ENCODE peak calls at places on chromosomes 13 and 19, in seven cellular contexts. One of them, this sample, is unnamed.

GRCh38 chr13:39918837-39919236 is 263.4 kb downstream of the COG6 start:
- DNase-seq in head of caudate nucleus: no peak
- DNase-seq in activated naive CD8-positive, alpha-beta T cell treated with anti-CD3 and anti-CD28 coated beads, Interleukin-2, amount 50 U/mL, for 24 hours: no peak
- DNase-seq in nucleus accumbens: no peak
- DNase-seq in naive B cell: no peak
- DNase-seq in naive thymus-derived CD8-positive, alpha-beta T cell: no peak
- DNase-seq in activated gamma-delta T cell treated with Interleukin-2 at 50 U/mL for 16 hours: no peak
- DNase-seq in this sample: no peak

GRCh38 chr13:35219021-35219420 is 257.5 kb downstream of the MAB21L1 start:
- DNase-seq in activated gamma-delta T cell treated with Interleukin-2 at 50 U/mL for 16 hours: no peak
- DNase-seq in head of caudate nucleus: no peak
- DNase-seq in naive thymus-derived CD8-positive, alpha-beta T cell: no peak
- DNase-seq in activated naive CD8-positive, alpha-beta T cell treated with anti-CD3 and anti-CD28 coated beads, Interleukin-2, amount 50 U/mL, for 24 hours: no peak
- DNase-seq in nucleus accumbens: no peak
- DNase-seq in naive B cell: no peak
- DNase-seq in this sample: no peak

GRCh38 chr13:98326274-98326673 is 149.2 kb upstream of the RNF113B start:
- DNase-seq in activated gamma-delta T cell treated with Interleukin-2 at 50 U/mL for 16 hours: no peak
- DNase-seq in naive thymus-derived CD8-positive, alpha-beta T cell: no peak
- DNase-seq in head of caudate nucleus: no peak
- DNase-seq in nucleus accumbens: no peak
- DNase-seq in activated naive CD8-positive, alpha-beta T cell treated with anti-CD3 and anti-CD28 coated beads, Interleukin-2, amount 50 U/mL, for 24 hours: no peak
- DNase-seq in naive B cell: no peak
- DNase-seq in this sample: no peak

GRCh38 chr19:41447732-41448332 is 4.9 kb downstream of the ERICH4 start:
- DNase-seq in activated naive CD8-positive, alpha-beta T cell treated with anti-CD3 and anti-CD28 coated beads, Interleukin-2, amount 50 U/mL, for 24 hours: no peak
- DNase-seq in activated gamma-delta T cell treated with Interleukin-2 at 50 U/mL for 16 hours: no peak
- DNase-seq in naive B cell: no peak
- DNase-seq in naive thymus-derived CD8-positive, alpha-beta T cell: no peak
- DNase-seq in head of caudate nucleus: no peak
- DNase-seq in nucleus accumbens: no peak
- DNase-seq in this sample: no peak

GRCh38 chr19:6738726-6739389 is 622 bp upstream of the TRIP10 start:
- DNase-seq in activated gamma-delta T cell treated with Interleukin-2 at 50 U/mL for 16 hours: no peak
- DNase-seq in head of caudate nucleus: no peak
- DNase-seq in activated naive CD8-positive, alpha-beta T cell treated with anti-CD3 and anti-CD28 coated beads, Interleukin-2, amount 50 U/mL, for 24 hours: peak
- DNase-seq in naive B cell: no peak
- DNase-seq in naive thymus-derived CD8-positive, alpha-beta T cell: no peak
- DNase-seq in nucleus accumbens: no peak
- DNase-seq in this sample: no peak

GRCh38 chr13:106858910-106859309 is 291.0 kb upstream of the ARGLU1 start:
- DNase-seq in activated gamma-delta T cell treated with Interleukin-2 at 50 U/mL for 16 hours: no peak
- DNase-seq in activated naive CD8-positive, alpha-beta T cell treated with anti-CD3 and anti-CD28 coated beads, Interleukin-2, amount 50 U/mL, for 24 hours: no peak
- DNase-seq in naive thymus-derived CD8-positive, alpha-beta T cell: no peak
- DNase-seq in nucleus accumbens: no peak
- DNase-seq in head of caudate nucleus: no peak
- DNase-seq in naive B cell: no peak
- DNase-seq in this sample: no peak

GRCh38 chr19:33100894-33101644 is 20.1 kb downstream of the GPATCH1 start:
- DNase-seq in naive B cell: no peak
- DNase-seq in nucleus accumbens: no peak
- DNase-seq in activated gamma-delta T cell treated with Interleukin-2 at 50 U/mL for 16 hours: no peak
- DNase-seq in activated naive CD8-positive, alpha-beta T cell treated with anti-CD3 and anti-CD28 coated beads, Interleukin-2, amount 50 U/mL, for 24 hours: no peak
- DNase-seq in naive thymus-derived CD8-positive, alpha-beta T cell: no peak
- DNase-seq in head of caudate nucleus: no peak
- DNase-seq in this sample: no peak

GRCh38 chr13:102131246-102131645 is 270.6 kb downstream of the FGF14 start:
- DNase-seq in activated gamma-delta T cell treated with Interleukin-2 at 50 U/mL for 16 hours: no peak
- DNase-seq in nucleus accumbens: no peak
- DNase-seq in naive thymus-derived CD8-positive, alpha-beta T cell: no peak
- DNase-seq in head of caudate nucleus: no peak
- DNase-seq in activated naive CD8-positive, alpha-beta T cell treated with anti-CD3 and anti-CD28 coated beads, Interleukin-2, amount 50 U/mL, for 24 hours: no peak
- DNase-seq in naive B cell: no peak
- DNase-seq in this sample: no peak

GRCh38 chr19:38046254-38047047 is 139.4 kb downstream of the SIPA1L3 start:
- DNase-seq in activated gamma-delta T cell treated with Interleukin-2 at 50 U/mL for 16 hours: no peak
- DNase-seq in head of caudate nucleus: no peak
- DNase-seq in naive thymus-derived CD8-positive, alpha-beta T cell: no peak
- DNase-seq in activated naive CD8-positive, alpha-beta T cell treated with anti-CD3 and anti-CD28 coated beads, Interleukin-2, amount 50 U/mL, for 24 hours: peak
- DNase-seq in naive B cell: peak
- DNase-seq in nucleus accumbens: no peak
- DNase-seq in this sample: no peak

GRCh38 chr13:75505327-75505726 is 23.4 kb upstream of the TBC1D4 start:
- DNase-seq in naive thymus-derived CD8-positive, alpha-beta T cell: no peak
- DNase-seq in naive B cell: no peak
- DNase-seq in activated gamma-delta T cell treated with Interleukin-2 at 50 U/mL for 16 hours: no peak
- DNase-seq in activated naive CD8-positive, alpha-beta T cell treated with anti-CD3 and anti-CD28 coated beads, Interleukin-2, amount 50 U/mL, for 24 hours: no peak
- DNase-seq in head of caudate nucleus: no peak
- DNase-seq in nucleus accumbens: no peak
- DNase-seq in this sample: no peak

GRCh38 chr19:41864374-41864773 is 4.3 kb downstream of the RPS19 start:
- DNase-seq in activated naive CD8-positive, alpha-beta T cell treated with anti-CD3 and anti-CD28 coated beads, Interleukin-2, amount 50 U/mL, for 24 hours: no peak
- DNase-seq in head of caudate nucleus: no peak
- DNase-seq in nucleus accumbens: no peak
- DNase-seq in naive B cell: no peak
- DNase-seq in naive thymus-derived CD8-positive, alpha-beta T cell: no peak
- DNase-seq in activated gamma-delta T cell treated with Interleukin-2 at 50 U/mL for 16 hours: no peak
- DNase-seq in this sample: no peak

GRCh38 chr19:45172173-45172572 is 5.9 kb downstream of the TRAPPC6A start:
- DNase-seq in naive B cell: no peak
- DNase-seq in naive thymus-derived CD8-positive, alpha-beta T cell: no peak
- DNase-seq in activated gamma-delta T cell treated with Interleukin-2 at 50 U/mL for 16 hours: peak
- DNase-seq in activated naive CD8-positive, alpha-beta T cell treated with anti-CD3 and anti-CD28 coated beads, Interleukin-2, amount 50 U/mL, for 24 hours: no peak
- DNase-seq in head of caudate nucleus: no peak
- DNase-seq in nucleus accumbens: no peak
- DNase-seq in this sample: no peak

GRCh38 chr13:102651892-102652291 is 43.0 kb downstream of the METTL21C start:
- DNase-seq in naive B cell: no peak
- DNase-seq in activated naive CD8-positive, alpha-beta T cell treated with anti-CD3 and anti-CD28 coated beads, Interleukin-2, amount 50 U/mL, for 24 hours: no peak
- DNase-seq in head of caudate nucleus: no peak
- DNase-seq in activated gamma-delta T cell treated with Interleukin-2 at 50 U/mL for 16 hours: no peak
- DNase-seq in naive thymus-derived CD8-positive, alpha-beta T cell: no peak
- DNase-seq in nucleus accumbens: no peak
- DNase-seq in this sample: no peak

GRCh38 chr13:90302113-90302512 is 1045.4 kb upstream of the MIR17HG start:
- DNase-seq in nucleus accumbens: no peak
- DNase-seq in naive thymus-derived CD8-positive, alpha-beta T cell: no peak
- DNase-seq in head of caudate nucleus: no peak
- DNase-seq in activated gamma-delta T cell treated with Interleukin-2 at 50 U/mL for 16 hours: no peak
- DNase-seq in naive B cell: no peak
- DNase-seq in activated naive CD8-positive, alpha-beta T cell treated with anti-CD3 and anti-CD28 coated beads, Interleukin-2, amount 50 U/mL, for 24 hours: no peak
- DNase-seq in this sample: no peak

GRCh38 chr13:28494861-28495585 is at the start of gene FLT1:
- DNase-seq in activated naive CD8-positive, alpha-beta T cell treated with anti-CD3 and anti-CD28 coated beads, Interleukin-2, amount 50 U/mL, for 24 hours: peak
- DNase-seq in naive B cell: peak
- DNase-seq in head of caudate nucleus: no peak
- DNase-seq in nucleus accumbens: no peak
- DNase-seq in naive thymus-derived CD8-positive, alpha-beta T cell: peak
- DNase-seq in activated gamma-delta T cell treated with Interleukin-2 at 50 U/mL for 16 hours: no peak
- DNase-seq in this sample: no peak

GRCh38 chr13:111846396-111847174 is 220.4 kb upstream of the SOX1 start:
- DNase-seq in naive B cell: no peak
- DNase-seq in head of caudate nucleus: no peak
- DNase-seq in naive thymus-derived CD8-positive, alpha-beta T cell: no peak
- DNase-seq in activated gamma-delta T cell treated with Interleukin-2 at 50 U/mL for 16 hours: no peak
- DNase-seq in activated naive CD8-positive, alpha-beta T cell treated with anti-CD3 and anti-CD28 coated beads, Interleukin-2, amount 50 U/mL, for 24 hours: no peak
- DNase-seq in nucleus accumbens: no peak
- DNase-seq in this sample: peak

GRCh38 chr19:17886515-17886914 is 14.8 kb downstream of the SLC5A5 start:
- DNase-seq in naive thymus-derived CD8-positive, alpha-beta T cell: no peak
- DNase-seq in nucleus accumbens: no peak
- DNase-seq in head of caudate nucleus: no peak
- DNase-seq in activated gamma-delta T cell treated with Interleukin-2 at 50 U/mL for 16 hours: no peak
- DNase-seq in activated naive CD8-positive, alpha-beta T cell treated with anti-CD3 and anti-CD28 coated beads, Interleukin-2, amount 50 U/mL, for 24 hours: no peak
- DNase-seq in naive B cell: no peak
- DNase-seq in this sample: no peak

GRCh38 chr13:43441464-43441863 is 345.3 kb downstream of the ENOX1 start:
- DNase-seq in activated naive CD8-positive, alpha-beta T cell treated with anti-CD3 and anti-CD28 coated beads, Interleukin-2, amount 50 U/mL, for 24 hours: no peak
- DNase-seq in activated gamma-delta T cell treated with Interleukin-2 at 50 U/mL for 16 hours: no peak
- DNase-seq in naive thymus-derived CD8-positive, alpha-beta T cell: no peak
- DNase-seq in nucleus accumbens: no peak
- DNase-seq in naive B cell: no peak
- DNase-seq in head of caudate nucleus: no peak
- DNase-seq in this sample: no peak

GRCh38 chr13:36158606-36159005 is 27.4 kb upstream of the DCLK1 start:
- DNase-seq in naive B cell: no peak
- DNase-seq in head of caudate nucleus: no peak
- DNase-seq in activated naive CD8-positive, alpha-beta T cell treated with anti-CD3 and anti-CD28 coated beads, Interleukin-2, amount 50 U/mL, for 24 hours: no peak
- DNase-seq in naive thymus-derived CD8-positive, alpha-beta T cell: no peak
- DNase-seq in activated gamma-delta T cell treated with Interleukin-2 at 50 U/mL for 16 hours: no peak
- DNase-seq in nucleus accumbens: no peak
- DNase-seq in this sample: no peak

GRCh38 chr13:114143806-114144605 is 11.6 kb upstream of the RASA3 start:
- DNase-seq in nucleus accumbens: no peak
- DNase-seq in naive B cell: peak
- DNase-seq in naive thymus-derived CD8-positive, alpha-beta T cell: no peak
- DNase-seq in activated naive CD8-positive, alpha-beta T cell treated with anti-CD3 and anti-CD28 coated beads, Interleukin-2, amount 50 U/mL, for 24 hours: peak
- DNase-seq in activated gamma-delta T cell treated with Interleukin-2 at 50 U/mL for 16 hours: peak
- DNase-seq in head of caudate nucleus: no peak
- DNase-seq in this sample: no peak

This sample was measured in esophagus muscularis mucosa.